ENCODE peak calls at places on chromosomes 6 and 20, in nine cellular contexts. P is tibial artery; X is dorsolateral prefrontal cortex; M is left lobe of liver; A is glutamatergic neuron; B is left ventricle myocardium inferior; Z is T-helper 1 cell; G is substantia nigra; J is activated CD4-positive, alpha-beta T cell treated with anti-CD3 and anti-CD28 coated beads for 24 hours. I is an unnamed sample.

GRCh38 chr6:134421496-134421895 is 103.6 kb upstream of the SGK1 start:
- DNase-seq in G (no peak), M (no peak), X (no peak), J (no peak), Z (no peak), A (no peak), B (no peak), P (no peak), I (no peak)

GRCh38 chr6:157999100-158000051 is 17.7 kb downstream of the SYNJ2 start:
- DNase-seq in A (no peak), M (peak), P (no peak), J (no peak), G (peak), B (peak), Z (no peak), X (peak), I (no peak)

GRCh38 chr6:11585426-11586016 is 48.0 kb downstream of the TMEM170B start:
- DNase-seq in A (no peak), X (no peak), J (no peak), P (no peak), G (no peak), Z (no peak), M (no peak), B (no peak), I (no peak)

GRCh38 chr6:37814374-37814773 is 5.2 kb upstream of the ZFAND3 start:
- DNase-seq in M (no peak), X (no peak), Z (no peak), B (no peak), P (no peak), A (no peak), G (no peak), J (no peak), I (no peak)

GRCh38 chr20:38315290-38315966 is 11.5 kb downstream of the BPI start:
- DNase-seq in A (no peak), B (no peak), J (no peak), Z (no peak), X (no peak), M (no peak), P (no peak), G (peak), I (no peak)

GRCh38 chr20:63073051-63073737 is 66.4 kb upstream of the BHLHE23 start:
- DNase-seq in P (peak), J (no peak), M (no peak), G (no peak), B (no peak), A (peak), X (peak), Z (no peak), I (peak)

GRCh38 chr6:68777956-68778355 is 142.9 kb downstream of the ADGRB3 start:
- DNase-seq in P (no peak), A (no peak), G (no peak), Z (no peak), J (no peak), M (no peak), X (no peak), B (no peak), I (no peak)

GRCh38 chr6:4637691-4638433 is 138.3 kb upstream of the CDYL start:
- DNase-seq in M (no peak), P (no peak), X (no peak), Z (no peak), B (no peak), J (peak), A (no peak), G (no peak), I (no peak)

GRCh38 chr6:5582758-5583157 is 321.4 kb downstream of the FARS2 start:
- DNase-seq in P (no peak), B (no peak), A (no peak), G (no peak), Z (no peak), X (no peak), J (no peak), M (no peak), I (no peak)

GRCh38 chr6:37134622-37135191 is 35.2 kb upstream of the PIM1 start:
- DNase-seq in G (no peak), Z (no peak), J (no peak), B (no peak), M (peak), P (peak), X (no peak), A (no peak), I (peak)

GRCh38 chr6:143591441-143591840 is 79.9 kb upstream of the FUCA2 start:
- DNase-seq in J (no peak), M (no peak), A (no peak), G (no peak), Z (no peak), P (no peak), X (no peak), B (no peak), I (no peak)

GRCh38 chr20:58130156-58130555 is 98.3 kb downstream of the ANKRD60 start:
- DNase-seq in M (no peak), B (no peak), G (no peak), J (no peak), X (no peak), P (peak), Z (no peak), A (no peak), I (no peak)

GRCh38 chr6:47455533-47456209 is 21.9 kb upstream of the CD2AP start:
- DNase-seq in Z (no peak), P (no peak), M (no peak), B (no peak), G (no peak), X (no peak), A (no peak), J (no peak), I (no peak)

GRCh38 chr6:45206793-45207492 is 121.2 kb upstream of the RUNX2 start:
- DNase-seq in P (no peak), X (no peak), G (no peak), B (no peak), M (no peak), Z (no peak), A (no peak), J (no peak), I (no peak)

GRCh38 chr20:56925696-56926101 is 296.6 kb downstream of the TFAP2C start:
- DNase-seq in X (no peak), B (no peak), G (no peak), A (peak), M (no peak), Z (no peak), J (no peak), P (peak), I (peak)

GRCh38 chr6:91132461-91132860 is 545.6 kb upstream of the MAP3K7 start:
- DNase-seq in G (no peak), B (no peak), A (no peak), P (no peak), M (no peak), X (no peak), J (no peak), Z (no peak), I (no peak)

GRCh38 chr6:7073810-7074525 is 33.8 kb upstream of the RREB1 start:
- DNase-seq in Z (no peak), J (peak), P (peak), G (peak), M (peak), A (no peak), B (no peak), X (no peak), I (no peak)

GRCh38 chr6:18147160-18147559 is 7.7 kb downstream of the TPMT start:
- DNase-seq in X (no peak), P (no peak), B (no peak), G (no peak), Z (no peak), A (no peak), M (no peak), J (no peak), I (no peak)

GRCh38 chr20:22684072-22684762 is 99.8 kb upstream of the FOXA2 start:
- DNase-seq in B (peak), M (peak), X (peak), J (peak), A (peak), G (peak), P (peak), Z (no peak), I (no peak)

GRCh38 chr20:23296841-23297701 is 53.5 kb upstream of the NXT1 start:
- DNase-seq in P (no peak), A (no peak), M (no peak), Z (no peak), X (no peak), B (no peak), G (no peak), J (no peak), I (peak)

I was measured in sigmoid colon.